ENCODE peak calls at places on chromosomes 1 and 21, in six cellular contexts. C, A, L, F, R and X are unnamed samples.

GRCh38 chr1:1763657-1764621 is 14.3 kb downstream of the NADK start:
- DNase-seq in A (no peak), L (no peak), C (no peak), F (peak), R (no peak), X (no peak)

GRCh38 chr1:246792603-246793002 is 68.4 kb downstream of the SCCPDH start:
- DNase-seq in F (no peak), C (no peak), A (no peak), L (no peak), R (no peak), X (no peak)

GRCh38 chr1:151458936-151459330 is 361 bp downstream of the POGZ start:
- DNase-seq in L (peak), F (peak), A (peak), R (peak), C (no peak), X (no peak)

GRCh38 chr1:11568687-11569086 is 85.5 kb downstream of the FBXO2 start:
- DNase-seq in R (no peak), A (no peak), F (no peak), L (no peak), C (no peak), X (no peak)

GRCh38 chr21:41817228-41817627 is 50.4 kb upstream of the RIPK4 start:
- DNase-seq in C (peak), R (peak), L (peak), F (no peak), A (peak), X (no peak)

GRCh38 chr1:184753608-184754478 is 815 bp downstream of the EDEM3 start:
- DNase-seq in R (peak), C (no peak), F (peak), A (peak), L (peak), X (no peak)

GRCh38 chr1:25614466-25615171 is 2.0 kb upstream of the MAN1C1 start:
- DNase-seq in R (no peak), A (no peak), C (no peak), L (no peak), F (no peak), X (no peak)

GRCh38 chr1:178353524-178353923 is 143.2 kb downstream of the CLEC20A start:
- DNase-seq in R (no peak), A (no peak), C (no peak), L (no peak), F (no peak), X (no peak)

GRCh38 chr21:45577806-45578801 is 35.9 kb upstream of the SLC19A1 start:
- DNase-seq in F (no peak), R (no peak), L (no peak), A (no peak), C (no peak), X (no peak)

GRCh38 chr1:235821361-235821981 is 45.2 kb downstream of the LYST start:
- DNase-seq in L (no peak), A (no peak), R (no peak), F (no peak), C (peak), X (no peak)

GRCh38 chr1:9942399-9942938 is 722 bp downstream of the LZIC start:
- DNase-seq in C (peak), F (no peak), R (peak), A (peak), L (no peak), X (peak)

GRCh38 chr1:180912211-180912800 is 391 bp upstream of the KIAA1614 start:
- DNase-seq in R (no peak), C (no peak), L (no peak), A (no peak), F (no peak), X (no peak)

GRCh38 chr1:81802601-81803422 is 2.1 kb downstream of the ADGRL2 start:
- DNase-seq in L (peak), C (no peak), R (peak), F (peak), A (peak), X (no peak)

GRCh38 chr21:37297364-37297763 is 30.2 kb upstream of the VPS26C start:
- DNase-seq in C (no peak), R (no peak), L (no peak), A (no peak), F (no peak), X (no peak)

GRCh38 chr1:33055210-33055991 is 18.7 kb upstream of the AK2 start:
- DNase-seq in F (peak), C (peak), L (peak), R (peak), A (peak), X (no peak)

GRCh38 chr1:56415258-56415657 is 164.1 kb downstream of the PLPP3 start:
- DNase-seq in F (no peak), R (no peak), C (no peak), L (no peak), A (no peak), X (no peak)

GRCh38 chr1:184052194-184052559 is 647 bp downstream of the TSEN15 start:
- DNase-seq in L (no peak), R (no peak), C (no peak), F (no peak), A (no peak), X (no peak)

GRCh38 chr1:22870201-22870871 is 102.3 kb downstream of the LACTBL1 start:
- DNase-seq in F (peak), L (no peak), A (no peak), R (no peak), C (no peak), X (no peak)

GRCh38 chr1:108815566-108815965 is 41.3 kb downstream of the AKNAD1 start:
- DNase-seq in A (no peak), L (no peak), C (no peak), R (no peak), F (no peak), X (no peak)

GRCh38 chr1:78892251-78892650 is 114.3 kb downstream of the ADGRL4 start:
- DNase-seq in R (no peak), A (no peak), F (no peak), C (peak), L (no peak), X (no peak)

GRCh38 chr1:174877208-174877673 is 122.5 kb upstream of the CACYBP start:
- DNase-seq in R (no peak), C (no peak), A (no peak), L (no peak), F (no peak), X (no peak)

GRCh38 chr1:226349801-226350503 is 41.0 kb upstream of the LIN9 start:
- DNase-seq in R (peak), L (no peak), F (no peak), A (peak), C (no peak), X (no peak)

GRCh38 chr1:47627016-47627415 is 189.2 kb downstream of the FOXD2 start:
- DNase-seq in C (no peak), L (no peak), R (no peak), F (no peak), A (no peak), X (no peak)
- TF ChIP-seq CTCF in C (no peak), L (peak), R (no peak), F (no peak), A (no peak), X (no peak)

GRCh38 chr1:115829023-115829674 is 11.8 kb downstream of the NHLH2 start:
- DNase-seq in C (peak), R (no peak), L (no peak), F (peak), A (no peak), X (no peak)
- TF ChIP-seq CTCF in C (no peak), R (no peak), L (no peak), F (no peak), A (no peak), X (no peak)

GRCh38 chr1:94634977-94635416 is 93.4 kb upstream of the F3 start:
- DNase-seq in C (no peak), F (no peak), L (no peak), R (no peak), A (no peak), X (no peak)

GRCh38 chr1:94633051-94633450 is 91.5 kb upstream of the F3 start:
- DNase-seq in C (peak), R (no peak), F (no peak), A (no peak), L (no peak), X (no peak)

GRCh38 chr1:94627771-94628170 is 86.2 kb upstream of the F3 start:
- DNase-seq in C (no peak), A (no peak), F (no peak), L (no peak), R (no peak), X (no peak)

GRCh38 chr1:94628174-94628843 is 86.8 kb upstream of the F3 start:
- DNase-seq in A (no peak), R (no peak), L (no peak), F (no peak), C (no peak), X (no peak)

GRCh38 chr1:94629259-94630181 is 88.0 kb upstream of the F3 start:
- DNase-seq in A (no peak), L (no peak), R (no peak), C (no peak), F (no peak), X (no peak)
- TF ChIP-seq CTCF in A (no peak), L (no peak), R (no peak), C (no peak), F (no peak), X (no peak)

GRCh38 chr1:214720561-214720960 is 117.6 kb downstream of the CENPF start:
- DNase-seq in C (no peak), L (no peak), A (no peak), F (no peak), R (no peak), X (no peak)
- TF ChIP-seq CTCF in C (no peak), L (no peak), A (no peak), F (no peak), R (no peak), X (no peak)

GRCh38 chr1:29698033-29698432 is 461.7 kb downstream of the PTPRU start:
- DNase-seq in A (peak), R (no peak), L (peak), F (no peak), C (no peak), X (no peak)
- TF ChIP-seq CTCF in A (peak), R (no peak), L (peak), F (no peak), C (peak), X (peak)

GRCh38 chr1:45493116-45493697 is 2.2 kb upstream of the TESK2 start:
- DNase-seq in L (no peak), F (peak), C (peak), R (peak), A (peak), X (no peak)
- TF ChIP-seq CTCF in L (peak), F (peak), C (peak), R (peak), A (peak), X (peak)

DNA sequence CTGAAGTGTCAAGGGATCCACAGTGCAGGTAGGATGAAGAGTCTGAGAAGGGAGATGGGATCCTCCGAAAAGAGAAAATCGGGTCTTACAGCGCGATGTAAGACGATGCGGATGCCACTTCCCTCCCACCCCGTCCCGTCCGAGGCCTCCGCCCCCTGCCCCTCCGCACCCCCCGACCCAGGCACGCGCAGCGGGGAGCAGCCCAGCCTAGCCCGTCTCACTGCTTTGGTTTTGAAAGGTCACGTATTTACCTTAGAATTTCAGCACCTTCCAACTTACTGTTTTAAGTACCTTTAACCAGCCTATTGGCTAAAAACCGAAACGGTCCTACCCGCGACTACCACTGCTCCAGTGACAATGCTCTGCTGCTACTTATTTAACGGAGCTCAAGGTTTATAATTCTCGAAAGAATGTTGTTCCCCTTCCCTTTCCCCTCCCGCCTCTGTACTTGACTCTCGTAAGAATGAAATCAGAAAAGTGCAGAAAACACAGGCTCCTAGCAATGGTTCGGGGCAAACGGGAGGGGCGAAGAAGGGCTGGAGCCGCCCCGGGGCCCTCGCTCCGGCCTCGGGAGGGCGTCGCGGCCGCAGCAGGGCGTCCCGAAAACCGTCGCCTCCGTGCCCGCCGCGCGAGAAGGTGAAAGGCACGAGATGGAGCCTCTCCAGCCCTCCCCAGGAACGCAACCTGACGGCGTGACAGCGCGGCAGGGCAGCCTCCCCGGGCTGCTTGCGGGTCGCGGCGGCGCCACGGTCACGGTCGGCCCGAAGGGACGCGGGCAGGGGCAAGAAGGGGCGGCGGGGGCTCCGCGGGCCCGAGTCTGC is 706 bp downstream of the TMEM50B start:
- DNase-seq in A (peak), R (peak), L (peak), F (peak), C (no peak), X (no peak)
- TF ChIP-seq CTCF in A (peak), R (no peak), L (no peak), F (no peak), C (no peak), X (no peak)

GRCh38 chr1:152917794-152918193 is 9.4 kb downstream of the IVL start:
- DNase-seq in C (no peak), R (no peak), A (no peak), L (no peak), F (no peak), X (no peak)
- TF ChIP-seq CTCF in C (no peak), R (peak), A (no peak), L (peak), F (no peak), X (peak)

GRCh38 chr1:13710097-13710496 is 10.1 kb downstream of the PRDM2 start:
- DNase-seq in R (no peak), C (no peak), F (no peak), A (no peak), L (no peak), X (no peak)

GRCh38 chr1:13714851-13715250 is 14.9 kb downstream of the PRDM2 start:
- DNase-seq in F (no peak), C (no peak), A (no peak), L (no peak), R (no peak), X (no peak)
- TF ChIP-seq CTCF in F (no peak), C (peak), A (no peak), L (peak), R (no peak), X (peak)

DNA sequence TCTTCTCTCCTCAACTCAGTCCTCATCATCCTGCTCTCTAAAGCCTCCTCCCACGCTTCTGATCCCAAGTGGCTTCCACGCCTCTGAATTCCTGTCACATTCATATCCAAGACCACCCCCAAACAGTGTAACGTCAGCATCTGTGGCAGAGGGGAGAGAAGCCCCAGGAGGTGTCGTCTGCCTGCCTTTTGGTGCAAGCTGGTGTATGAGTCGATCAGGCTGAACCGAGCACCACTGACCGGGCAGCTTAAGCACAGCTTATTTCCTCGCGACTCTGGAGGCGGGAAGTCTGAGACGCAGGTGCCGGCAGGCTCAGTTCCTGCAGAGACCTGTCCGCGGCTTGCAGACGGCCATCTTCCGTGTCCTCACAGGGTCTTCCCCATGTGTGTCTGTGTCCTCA is 123.8 kb upstream of the RAB4A start:
- DNase-seq in L (no peak), A (no peak), C (no peak), F (no peak), R (no peak), X (no peak)
- TF ChIP-seq CTCF in L (no peak), A (no peak), C (no peak), F (no peak), R (no peak), X (no peak)